ENCODE peak calls at places on chromosomes 13 and 19, in five cellular contexts. One of them, this sample, is unnamed.

GRCh38 chr13:106520205-106521004 is 15.1 kb downstream of the EFNB2 start:
- DNase-seq in Peyer's patch: no peak
- DNase-seq in fibroblast of mammary gland: peak; percentile 62
- DNase-seq in endothelial cell: no peak
- DNase-seq in fibroblast of pulmonary artery: peak; percentile 68
- DNase-seq in this sample: no peak

GRCh38 chr13:111092685-111093084 is 22.4 kb upstream of the ARHGEF7 start:
- DNase-seq in fibroblast of pulmonary artery: no peak
- DNase-seq in fibroblast of mammary gland: no peak
- DNase-seq in Peyer's patch: no peak
- DNase-seq in endothelial cell: no peak
- DNase-seq in this sample: no peak

GRCh38 chr13:30113983-30114491 is 193.3 kb downstream of the KATNAL1 start:
- DNase-seq in fibroblast of mammary gland: no peak
- DNase-seq in endothelial cell: no peak
- DNase-seq in fibroblast of pulmonary artery: no peak
- DNase-seq in Peyer's patch: peak; percentile 50
- DNase-seq in this sample: no peak

GRCh38 chr19:35921012-35921411 is 12.9 kb upstream of the TYROBP start:
- DNase-seq in Peyer's patch: no peak
- DNase-seq in endothelial cell: no peak
- DNase-seq in fibroblast of mammary gland: no peak
- DNase-seq in fibroblast of pulmonary artery: no peak
- DNase-seq in this sample: no peak

GRCh38 chr19:43564800-43565199 is 10.5 kb downstream of the XRCC1 start:
- DNase-seq in fibroblast of pulmonary artery: no peak
- DNase-seq in fibroblast of mammary gland: no peak
- DNase-seq in endothelial cell: no peak
- DNase-seq in Peyer's patch: no peak
- DNase-seq in this sample: no peak

GRCh38 chr19:29029271-29029670 is 183.7 kb downstream of the UQCRFS1 start:
- DNase-seq in fibroblast of mammary gland: no peak
- DNase-seq in endothelial cell: no peak
- DNase-seq in Peyer's patch: no peak
- DNase-seq in fibroblast of pulmonary artery: no peak
- DNase-seq in this sample: no peak

GRCh38 chr19:4647676-4648644 is 8.6 kb downstream of the TNFAIP8L1 start:
- DNase-seq in fibroblast of mammary gland: peak; percentile 49
- DNase-seq in endothelial cell: peak; percentile 79
- DNase-seq in Peyer's patch: no peak
- DNase-seq in fibroblast of pulmonary artery: peak; percentile 81
- DNase-seq in this sample: peak; percentile 34

GRCh38 chr13:79501538-79502232 is 20.7 kb downstream of the NDFIP2 start:
- DNase-seq in fibroblast of pulmonary artery: no peak
- DNase-seq in endothelial cell: no peak
- DNase-seq in Peyer's patch: no peak
- DNase-seq in fibroblast of mammary gland: peak; percentile 38
- DNase-seq in this sample: no peak

GRCh38 chr13:71879129-71879535 is 12.1 kb upstream of the DACH1 start:
- DNase-seq in fibroblast of pulmonary artery: peak; percentile 69
- DNase-seq in fibroblast of mammary gland: no peak
- DNase-seq in Peyer's patch: no peak
- DNase-seq in endothelial cell: peak; percentile 28
- DNase-seq in this sample: peak; percentile 20

GRCh38 chr19:1590641-1591397 is 1.8 kb downstream of the MBD3 start:
- DNase-seq in endothelial cell: no peak
- DNase-seq in Peyer's patch: no peak
- DNase-seq in fibroblast of mammary gland: peak; percentile 31
- DNase-seq in fibroblast of pulmonary artery: peak; percentile 26
- DNase-seq in this sample: peak; percentile 68

GRCh38 chr19:18468517-18468916 is 30.6 kb upstream of the ISYNA1 start:
- DNase-seq in fibroblast of mammary gland: no peak
- DNase-seq in Peyer's patch: no peak
- DNase-seq in endothelial cell: no peak
- DNase-seq in fibroblast of pulmonary artery: no peak
- DNase-seq in this sample: no peak

GRCh38 chr19:48325265-48325910 is at the start of gene EMP3:
- DNase-seq in endothelial cell: peak; percentile 34
- DNase-seq in fibroblast of pulmonary artery: peak; percentile 94
- DNase-seq in Peyer's patch: peak; percentile 89
- DNase-seq in fibroblast of mammary gland: peak; percentile 91
- DNase-seq in this sample: peak; percentile 50

GRCh38 chr13:24271611-24272451 is 37.5 kb upstream of the C1QTNF9 start:
- DNase-seq in Peyer's patch: peak; percentile 85
- DNase-seq in endothelial cell: no peak
- DNase-seq in fibroblast of pulmonary artery: peak; percentile 81
- DNase-seq in fibroblast of mammary gland: peak; percentile 77
- DNase-seq in this sample: no peak

GRCh38 chr19:46381746-46382345 is 31.5 kb downstream of the CCDC8 start:
- DNase-seq in endothelial cell: no peak
- DNase-seq in fibroblast of pulmonary artery: no peak
- DNase-seq in Peyer's patch: no peak
- DNase-seq in fibroblast of mammary gland: no peak
- DNase-seq in this sample: no peak

GRCh38 chr13:42453091-42453645 is 120.8 kb upstream of the TNFSF11 start:
- DNase-seq in fibroblast of mammary gland: no peak
- DNase-seq in endothelial cell: no peak
- DNase-seq in Peyer's patch: no peak
- DNase-seq in fibroblast of pulmonary artery: no peak
- DNase-seq in this sample: no peak

GRCh38 chr13:39023761-39024160 is 14.1 kb downstream of the PROSER1 start:
- DNase-seq in fibroblast of pulmonary artery: peak; percentile 57
- DNase-seq in fibroblast of mammary gland: no peak
- DNase-seq in Peyer's patch: no peak
- DNase-seq in endothelial cell: no peak
- DNase-seq in this sample: no peak

GRCh38 chr13:109998808-109999528 is 212.6 kb upstream of the IRS2 start:
- DNase-seq in endothelial cell: no peak
- DNase-seq in fibroblast of mammary gland: peak; percentile 79
- DNase-seq in Peyer's patch: no peak
- DNase-seq in fibroblast of pulmonary artery: peak; percentile 84
- DNase-seq in this sample: no peak

GRCh38 chr13:66405908-66406802 is 824.0 kb downstream of the PCDH9 start:
- DNase-seq in fibroblast of pulmonary artery: peak; percentile 53
- DNase-seq in fibroblast of mammary gland: peak; percentile 70
- DNase-seq in endothelial cell: no peak
- DNase-seq in Peyer's patch: no peak
- DNase-seq in this sample: no peak

GRCh38 chr19:17183858-17184271 is 31.3 kb upstream of the USE1 start:
- DNase-seq in endothelial cell: no peak
- DNase-seq in Peyer's patch: no peak
- DNase-seq in fibroblast of pulmonary artery: no peak
- DNase-seq in fibroblast of mammary gland: no peak
- DNase-seq in this sample: no peak

GRCh38 chr19:15631817-15632216 is 8.9 kb upstream of the CYP4F3 start:
- DNase-seq in fibroblast of pulmonary artery: no peak
- DNase-seq in Peyer's patch: no peak
- DNase-seq in endothelial cell: no peak
- DNase-seq in fibroblast of mammary gland: peak; percentile 1
- DNase-seq in this sample: peak; percentile 41
- TF ChIP-seq CTCF in fibroblast of pulmonary artery: peak; percentile 23
- TF ChIP-seq CTCF in Peyer's patch: peak; percentile 31
- TF ChIP-seq CTCF in endothelial cell: no peak
- TF ChIP-seq CTCF in fibroblast of mammary gland: peak; percentile 40
- TF ChIP-seq CTCF in this sample: peak; percentile 40

DNA sequence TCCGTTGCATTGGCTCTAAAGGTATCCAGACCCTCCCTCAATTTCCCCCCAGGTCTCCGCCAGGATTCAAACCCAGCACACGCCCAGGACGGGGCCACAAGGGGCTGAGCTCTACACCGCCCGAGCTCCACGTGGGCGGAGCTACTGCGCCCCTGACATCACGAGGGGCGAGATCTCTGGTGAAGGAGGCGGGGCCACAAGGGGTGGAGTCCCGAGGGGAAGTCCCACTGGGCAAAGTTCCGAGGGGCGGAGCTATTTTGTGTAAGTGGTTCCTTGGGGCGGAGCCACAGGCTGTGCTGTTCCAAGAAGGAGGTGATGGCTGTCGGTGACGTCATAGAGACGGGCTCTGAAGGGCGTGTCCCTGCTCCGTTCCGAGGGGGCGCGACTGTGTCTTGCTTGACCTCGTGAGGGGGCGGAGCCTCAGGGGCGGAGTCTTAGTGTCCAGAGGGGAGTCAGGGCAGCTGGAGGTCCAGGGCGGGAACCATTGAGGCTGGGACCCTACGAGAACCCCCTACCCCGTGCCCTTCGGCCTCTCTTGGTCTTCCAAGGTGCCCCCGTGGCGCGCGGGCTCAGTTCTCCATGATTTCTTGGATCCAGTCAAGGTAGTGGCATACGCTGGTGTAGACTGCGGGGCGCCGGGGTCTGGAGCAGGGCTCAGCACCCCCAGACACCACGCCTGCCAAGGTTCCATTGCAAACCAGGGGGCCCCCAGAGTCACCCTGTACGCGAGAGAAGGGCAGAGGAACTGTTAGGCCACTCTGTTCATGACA is 1.3 kb upstream of the KLK8 start:
- DNase-seq in fibroblast of pulmonary artery: no peak
- DNase-seq in Peyer's patch: no peak
- DNase-seq in endothelial cell: no peak
- DNase-seq in fibroblast of mammary gland: peak; percentile 47
- DNase-seq in this sample: peak; percentile 57
- TF ChIP-seq CTCF in fibroblast of pulmonary artery: no peak
- TF ChIP-seq CTCF in Peyer's patch: no peak
- TF ChIP-seq CTCF in endothelial cell: no peak
- TF ChIP-seq CTCF in fibroblast of mammary gland: no peak
- TF ChIP-seq CTCF in this sample: no peak

GRCh38 chr19:55246462-55247451 is 12.1 kb downstream of the PPP6R1 start:
- DNase-seq in fibroblast of mammary gland: no peak
- DNase-seq in fibroblast of pulmonary artery: no peak
- DNase-seq in Peyer's patch: no peak
- DNase-seq in endothelial cell: no peak
- DNase-seq in this sample: no peak
- TF ChIP-seq CTCF in fibroblast of mammary gland: no peak
- TF ChIP-seq CTCF in fibroblast of pulmonary artery: no peak
- TF ChIP-seq CTCF in Peyer's patch: no peak
- TF ChIP-seq CTCF in endothelial cell: no peak
- TF ChIP-seq CTCF in this sample: no peak

DNA sequence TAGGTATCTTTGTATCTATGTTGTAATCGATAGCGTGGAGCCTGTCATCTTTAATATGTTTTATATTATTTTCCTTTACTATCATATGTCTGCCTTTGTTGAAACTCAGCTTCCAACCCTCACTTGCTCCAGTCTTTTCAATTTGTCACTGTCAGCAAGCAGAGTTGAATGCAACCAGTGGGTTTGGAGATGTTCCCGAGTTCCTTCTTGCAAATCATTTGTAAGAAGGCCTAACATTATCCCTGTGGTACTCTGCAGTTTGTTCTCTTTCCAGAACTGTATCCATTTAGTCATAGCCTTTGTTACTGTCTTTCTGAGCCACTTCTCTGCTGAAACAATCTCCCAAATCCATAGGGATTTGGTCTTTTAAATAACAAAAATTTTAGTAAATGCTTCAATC is 41.8 kb downstream of the RNASEH2B start:
- DNase-seq in fibroblast of mammary gland: peak; percentile 58
- DNase-seq in endothelial cell: no peak
- DNase-seq in Peyer's patch: no peak
- DNase-seq in fibroblast of pulmonary artery: peak; percentile 8
- DNase-seq in this sample: no peak
- TF ChIP-seq CTCF in fibroblast of mammary gland: no peak
- TF ChIP-seq CTCF in endothelial cell: no peak
- TF ChIP-seq CTCF in Peyer's patch: no peak
- TF ChIP-seq CTCF in fibroblast of pulmonary artery: no peak
- TF ChIP-seq CTCF in this sample: no peak

DNA sequence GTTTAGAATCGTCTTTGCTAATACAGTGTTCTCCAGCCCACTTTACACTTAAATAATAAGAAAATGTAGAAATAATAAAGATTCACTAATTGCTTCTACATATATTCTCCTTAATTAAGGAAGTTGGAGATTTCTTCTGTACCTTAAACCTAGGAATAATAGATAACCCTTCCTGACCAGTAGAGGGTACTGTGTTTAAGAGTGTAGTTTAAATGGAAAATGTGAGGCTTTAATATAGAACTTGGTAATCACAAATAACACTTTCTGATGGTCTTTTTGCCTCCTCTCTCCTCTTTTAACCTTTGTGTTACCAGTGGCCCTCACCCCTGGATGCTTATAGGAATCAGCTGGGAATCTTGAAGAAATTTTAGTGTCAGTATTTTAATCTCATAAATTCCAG is 20.7 kb downstream of the POMP start:
- DNase-seq in Peyer's patch: no peak
- DNase-seq in fibroblast of pulmonary artery: peak; percentile 47
- DNase-seq in endothelial cell: no peak
- DNase-seq in fibroblast of mammary gland: peak; percentile 33
- DNase-seq in this sample: no peak
- TF ChIP-seq CTCF in Peyer's patch: peak; percentile 53
- TF ChIP-seq CTCF in fibroblast of pulmonary artery: peak; percentile 49
- TF ChIP-seq CTCF in endothelial cell: peak; percentile 36
- TF ChIP-seq CTCF in fibroblast of mammary gland: peak; percentile 42
- TF ChIP-seq CTCF in this sample: peak; percentile 38

GRCh38 chr13:102402292-102402691 is 444 bp upstream of the FGF14 start:
- DNase-seq in fibroblast of pulmonary artery: peak; percentile 10
- DNase-seq in fibroblast of mammary gland: peak; percentile 79
- DNase-seq in endothelial cell: peak; percentile 41
- DNase-seq in Peyer's patch: peak; percentile 46
- DNase-seq in this sample: peak; percentile 91
- TF ChIP-seq CTCF in fibroblast of pulmonary artery: no peak
- TF ChIP-seq CTCF in fibroblast of mammary gland: peak; percentile 39
- TF ChIP-seq CTCF in endothelial cell: no peak
- TF ChIP-seq CTCF in Peyer's patch: no peak
- TF ChIP-seq CTCF in this sample: peak; percentile 65

DNA sequence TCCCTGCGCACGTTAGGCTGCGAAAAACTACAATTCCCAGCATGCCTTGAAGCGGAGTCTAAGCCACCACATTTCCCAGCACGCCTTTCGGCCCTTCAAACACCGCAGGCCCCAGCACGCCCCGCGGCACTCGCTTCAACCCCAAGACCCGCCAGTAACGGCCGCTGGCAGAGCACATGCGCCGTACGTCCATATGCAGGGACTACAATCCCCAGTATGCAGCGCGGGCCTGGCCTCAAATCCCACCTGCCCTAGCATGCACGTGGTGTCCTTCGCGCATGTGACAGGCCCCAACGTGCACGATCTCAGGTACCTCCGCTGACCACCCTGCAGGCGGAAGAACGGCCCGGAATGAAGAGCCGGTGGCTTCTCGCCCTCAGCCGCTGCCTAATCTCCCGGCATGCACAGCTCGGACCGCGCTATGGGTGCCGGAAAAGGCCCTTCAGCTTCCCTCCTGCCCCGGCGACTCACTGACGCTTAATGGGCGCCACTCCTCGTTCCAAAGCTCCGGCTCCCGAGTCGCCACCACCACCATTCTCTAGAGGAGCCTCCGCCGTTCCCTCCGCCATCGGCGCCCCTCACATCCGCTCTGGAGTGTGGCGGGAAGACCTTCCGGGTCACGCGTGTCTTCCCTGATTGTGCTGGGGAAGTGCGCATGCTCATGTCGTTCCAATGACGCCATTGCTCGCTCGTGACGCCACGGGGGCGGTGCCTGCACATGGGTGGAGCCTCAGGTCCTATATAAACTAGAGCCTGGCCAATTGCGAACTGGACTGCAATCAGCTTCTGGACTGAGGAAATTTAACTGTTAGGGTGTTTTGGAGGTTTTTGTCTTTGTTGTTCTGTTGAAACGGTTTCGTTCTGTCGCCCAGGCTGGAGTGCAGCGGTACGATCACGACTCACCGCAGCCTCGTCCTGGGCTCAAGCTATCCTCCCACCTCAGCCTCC is at the start of gene DUS3L:
- DNase-seq in Peyer's patch: peak; percentile 99
- DNase-seq in fibroblast of mammary gland: peak; percentile 98
- DNase-seq in endothelial cell: peak; percentile 92
- DNase-seq in fibroblast of pulmonary artery: peak; percentile 99
- DNase-seq in this sample: peak; percentile 98
- TF ChIP-seq CTCF in Peyer's patch: no peak
- TF ChIP-seq CTCF in fibroblast of mammary gland: no peak
- TF ChIP-seq CTCF in endothelial cell: no peak
- TF ChIP-seq CTCF in fibroblast of pulmonary artery: no peak
- TF ChIP-seq CTCF in this sample: no peak

This sample was measured in BE2C.